ENCODE peak calls at places on chromosomes 5 and 9, in eight cellular contexts. R is fibroblast of lung, S is IMR-90, U is cardiac muscle cell, J is NT2/D1, F is small intestine, M is lower lobe of right lung, V is MM.1S. B is an unnamed sample.
A peak's percentile ranks its signal among the peaks of the same experiment; 100 is the strongest.

GRCh38 chr5:150299571-150300327 is 3.0 kb downstream of the ARSI start:
- DNase-seq in R (peak; percentile 76), S (no peak), U (peak; percentile 50), J (no peak), F (no peak), M (no peak), V (peak; percentile 49), B (no peak)

GRCh38 chr9:127569819-127570401 is 42.2 kb upstream of the STXBP1 start:
- DNase-seq in R (no peak), S (peak; percentile 44), U (no peak), J (no peak), F (no peak), M (no peak), V (peak; percentile 84), B (no peak)

GRCh38 chr9:110140276-110140675 is 67.7 kb downstream of the C9orf152 start:
- DNase-seq in R (no peak), S (no peak), U (no peak), J (no peak), F (no peak), M (no peak), V (no peak), B (no peak)

GRCh38 chr9:81592890-81593271 is 96.5 kb downstream of the TLE1 start:
- DNase-seq in R (no peak), S (no peak), U (no peak), J (no peak), F (no peak), M (no peak), V (no peak), B (no peak)

GRCh38 chr5:137231535-137231934 is 267.6 kb downstream of the SPOCK1 start:
- DNase-seq in R (no peak), S (peak; percentile 21), U (peak; percentile 16), J (no peak), F (no peak), M (no peak), V (no peak), B (peak; percentile 100)

GRCh38 chr5:142175039-142175438 is 66.5 kb downstream of the NDFIP1 start:
- DNase-seq in R (no peak), S (no peak), U (no peak), J (no peak), F (no peak), M (no peak), V (no peak), B (no peak)

GRCh38 chr5:180101451-180102105 is 30.0 kb upstream of the RNF130 start:
- DNase-seq in R (no peak), S (no peak), U (no peak), J (no peak), F (no peak), M (peak; percentile 42), V (no peak), B (no peak)

GRCh38 chr5:1108008-1108864 is 3.6 kb downstream of the SLC12A7 start:
- DNase-seq in R (no peak), S (no peak), U (no peak), J (no peak), F (no peak), M (no peak), V (no peak), B (no peak)

GRCh38 chr9:123149067-123149466 is 115.6 kb downstream of the GPR21 start:
- DNase-seq in R (no peak), S (no peak), U (no peak), J (no peak), F (peak; percentile 7), M (no peak), V (no peak), B (no peak)

GRCh38 chr9:79902937-79903600 is 331.3 kb downstream of the TLE4 start:
- DNase-seq in R (no peak), S (no peak), U (no peak), J (no peak), F (no peak), M (no peak), V (no peak), B (no peak)

GRCh38 chr9:132857601-132858342 is 20.3 kb downstream of the AK8 start:
- DNase-seq in R (peak; percentile 40), S (peak; percentile 31), U (peak; percentile 71), J (no peak), F (no peak), M (no peak), V (no peak), B (no peak)

GRCh38 chr5:180438785-180439780 is 55.1 kb upstream of the CNOT6 start:
- DNase-seq in R (no peak), S (no peak), U (no peak), J (no peak), F (no peak), M (no peak), V (no peak), B (no peak)

GRCh38 chr9:98132158-98132557 is 13.1 kb upstream of the TRIM14 start:
- DNase-seq in R (no peak), S (no peak), U (no peak), J (no peak), F (no peak), M (no peak), V (no peak), B (no peak)

GRCh38 chr5:10431408-10431807 is 10.3 kb upstream of the ROPN1L start:
- DNase-seq in R (no peak), S (no peak), U (no peak), J (no peak), F (no peak), M (no peak), V (no peak), B (no peak)
- H3K4me1 ChIP-seq in R (peaks cover 10% of the 10 kb centered on the region), S (peaks cover 16% of the 10 kb centered on the region), U (no peaks in the 10 kb centered on the region), J (no peaks in the 10 kb centered on the region), F (no peaks in the 10 kb centered on the region), M (no peaks in the 10 kb centered on the region), V (no peaks in the 10 kb centered on the region), B (no peaks in the 10 kb centered on the region)

GRCh38 chr5:124725040-124725434 is 21.4 kb downstream of the ZNF608 start:
- DNase-seq in R (no peak), S (no peak), U (no peak), J (no peak), F (no peak), M (no peak), V (no peak), B (no peak)

GRCh38 chr5:124724357-124725039 is 21.9 kb downstream of the ZNF608 start:
- DNase-seq in R (no peak), S (no peak), U (no peak), J (no peak), F (no peak), M (no peak), V (no peak), B (no peak)

GRCh38 chr5:124726631-124727362 is 19.6 kb downstream of the ZNF608 start:
- DNase-seq in R (no peak), S (no peak), U (no peak), J (no peak), F (no peak), M (no peak), V (no peak), B (no peak)

GRCh38 chr5:124728331-124729307 is 17.8 kb downstream of the ZNF608 start:
- DNase-seq in R (no peak), S (no peak), U (no peak), J (no peak), F (no peak), M (no peak), V (no peak), B (no peak)

DNA sequence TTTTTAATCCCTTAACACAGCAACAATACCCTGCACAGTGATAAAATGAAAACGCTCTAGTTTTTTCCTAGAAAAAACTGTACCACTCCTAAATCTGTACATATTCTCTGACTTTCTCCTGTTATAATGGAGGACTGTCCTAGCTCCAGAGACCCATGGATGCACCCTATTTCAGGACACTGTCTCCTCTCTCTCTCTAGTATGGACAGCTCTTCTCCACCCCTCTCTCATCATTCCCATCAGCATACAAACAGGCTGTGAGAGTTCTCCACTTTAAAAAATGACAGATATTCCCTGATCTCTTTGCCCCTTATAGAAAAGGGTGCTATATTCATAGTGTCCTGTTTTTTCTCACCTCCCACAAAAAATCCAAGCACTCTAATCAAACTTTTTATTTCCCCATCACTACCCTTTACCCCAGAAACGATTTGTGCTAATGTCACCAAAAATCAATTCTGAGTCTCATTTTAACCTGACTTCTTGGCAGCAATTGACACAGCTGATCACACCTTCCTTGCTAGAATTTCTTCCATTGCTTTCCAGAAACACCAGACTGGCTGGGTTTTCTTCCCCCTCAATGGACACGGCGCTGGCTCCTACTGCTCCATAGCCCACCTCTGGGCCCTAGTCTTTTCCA is 20.7 kb downstream of the ZNF608 start:
- DNase-seq in R (no peak), S (no peak), U (no peak), J (no peak), F (no peak), M (no peak), V (no peak), B (no peak)
- H3K4me1 ChIP-seq in R (no peaks in the 10 kb centered on the region), S (peaks cover 4% of the 10 kb centered on the region), U (peaks cover 56% of the 10 kb centered on the region), J (no peaks in the 10 kb centered on the region), F (no peaks in the 10 kb centered on the region), M (peaks cover 10% of the 10 kb centered on the region), V (no peaks in the 10 kb centered on the region), B (no peaks in the 10 kb centered on the region)

DNA sequence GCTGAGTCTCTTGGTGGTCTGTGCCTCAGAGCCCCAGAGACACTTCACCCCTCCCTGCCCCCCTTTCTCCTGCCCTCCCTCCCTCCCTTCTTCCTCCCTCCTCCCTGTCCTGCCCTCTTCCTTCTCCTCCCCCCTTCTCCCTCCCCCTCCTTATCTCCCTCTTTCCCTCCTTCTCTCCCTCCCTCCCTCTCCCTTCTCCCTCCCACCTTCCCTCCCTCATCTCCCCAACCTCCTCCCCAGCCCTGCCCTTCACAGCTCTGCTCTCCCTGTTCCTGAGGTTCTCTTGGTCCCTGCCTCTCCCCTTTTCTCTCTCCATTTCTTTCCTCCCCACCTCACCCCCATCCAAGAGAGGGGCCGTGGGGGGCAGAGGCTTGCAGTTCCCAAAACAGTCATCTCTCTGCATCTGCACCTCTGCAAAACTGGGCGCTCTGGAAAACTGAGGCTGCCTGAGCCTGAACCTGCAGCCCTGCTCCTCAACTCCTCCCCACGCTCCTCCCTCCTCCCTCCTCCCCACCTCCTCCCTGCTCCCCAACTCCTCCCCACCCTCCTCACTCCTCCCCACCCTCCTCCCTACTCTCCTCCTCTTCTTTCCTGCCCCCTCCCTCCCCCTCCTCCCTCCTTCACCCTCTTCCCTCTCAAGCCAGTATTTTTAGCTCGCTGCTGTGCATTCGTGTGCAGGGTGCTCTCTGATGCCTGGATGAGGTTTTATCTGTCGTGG is 219.1 kb downstream of the C9orf50 start:
- DNase-seq in R (peak; percentile 27), S (no peak), U (peak; percentile 64), J (no peak), F (no peak), M (peak; percentile 34), V (no peak), B (no peak)
- H3K4me1 ChIP-seq in R (peaks cover 2% of the 10 kb centered on the region), S (peaks cover 16% of the 10 kb centered on the region), U (peaks cover 27% of the 10 kb centered on the region), J (peaks cover 52% of the 10 kb centered on the region), F (no peaks in the 10 kb centered on the region), M (peaks cover 4% of the 10 kb centered on the region), V (peaks cover 9% of the 10 kb centered on the region), B (no peaks in the 10 kb centered on the region)

GRCh38 chr9:35728041-35728971 is 3.7 kb downstream of the TLN1 start:
- DNase-seq in R (peak; percentile 92), S (peak; percentile 90), U (peak; percentile 97), J (peak; percentile 89), F (peak; percentile 57), M (peak; percentile 74), V (peak; percentile 29), B (peak; percentile 17)

GRCh38 chr9:35729101-35729500 is 2.9 kb downstream of the TLN1 start:
- DNase-seq in R (peak; percentile 35), S (peak; percentile 18), U (no peak), J (no peak), F (no peak), M (no peak), V (no peak), B (no peak)

GRCh38 chr9:35726876-35727438 is 5.0 kb downstream of the TLN1 start:
- DNase-seq in R (peak; percentile 54), S (peak; percentile 51), U (peak; percentile 48), J (no peak), F (peak; percentile 51), M (peak; percentile 68), V (no peak), B (no peak)

GRCh38 chr9:35729700-35730485 is 2.1 kb downstream of the TLN1 start:
- DNase-seq in R (peak; percentile 82), S (peak; percentile 91), U (peak; percentile 86), J (peak; percentile 58), F (peak; percentile 69), M (peak; percentile 86), V (peak; percentile 24), B (peak; percentile 59)

GRCh38 chr9:35727676-35728040 is 4.3 kb downstream of the TLN1 start:
- DNase-seq in R (no peak), S (no peak), U (no peak), J (no peak), F (no peak), M (no peak), V (no peak), B (no peak)
- H3K4me1 ChIP-seq in R (peaks cover 17% of the 10 kb centered on the region), S (peaks cover 25% of the 10 kb centered on the region), U (peaks cover 46% of the 10 kb centered on the region), J (peaks cover 15% of the 10 kb centered on the region), F (peaks cover 19% of the 10 kb centered on the region), M (peaks cover 55% of the 10 kb centered on the region), V (peaks cover 28% of the 10 kb centered on the region), B (peaks cover 21% of the 10 kb centered on the region)